ENCODE peak calls at places on chromosomes 13 and 19, in ten cellular contexts. Y, O, E, T, M, L, G, S, U and Z are unnamed samples.
A peak's percentile ranks its signal among the peaks of the same experiment; 100 is the strongest.

GRCh38 chr19:53904909-53905308 is 4.2 kb upstream of the CACNG7 start:
- DNase-seq in L (no peak), T (no peak), O (no peak), E (no peak), Y (no peak), U (no peak), M (no peak), S (no peak), G (no peak), Z (no peak)

GRCh38 chr19:46821512-46822359 is 28.9 kb downstream of the AP2S1 start:
- DNase-seq in U (peak; percentile 93), G (no peak), L (no peak), Y (no peak), E (no peak), O (peak; percentile 67), T (no peak), S (no peak), M (peak; percentile 49), Z (no peak)

GRCh38 chr19:40954573-40954972 is 36.5 kb upstream of the CYP2B6 start:
- DNase-seq in M (no peak), G (no peak), O (no peak), S (no peak), T (no peak), L (peak; percentile 7), Y (no peak), E (no peak), U (no peak), Z (no peak)

GRCh38 chr19:444677-445210 is 16.1 kb downstream of the SHC2 start:
- DNase-seq in S (no peak), G (no peak), O (no peak), Y (no peak), L (no peak), T (no peak), M (no peak), E (no peak), U (no peak), Z (no peak)

GRCh38 chr19:39430675-39431593 is 4.8 kb downstream of the RPS16 start:
- DNase-seq in L (peak; percentile 97), U (peak; percentile 75), G (peak; percentile 88), E (no peak), O (peak; percentile 59), S (no peak), T (no peak), Y (no peak), M (no peak), Z (no peak)

GRCh38 chr13:102726430-102726829 is 31.6 kb upstream of the METTL21C start:
- DNase-seq in E (no peak), S (no peak), L (no peak), T (no peak), U (no peak), M (no peak), O (no peak), Y (no peak), G (no peak), Z (no peak)

GRCh38 chr19:24048261-24048660 is 38.7 kb upstream of the ZNF254 start:
- DNase-seq in E (no peak), O (no peak), L (no peak), S (no peak), Y (no peak), M (no peak), T (no peak), U (no peak), G (no peak), Z (no peak)

GRCh38 chr13:50598338-50598737 is 245.2 kb downstream of the DLEU7 start:
- DNase-seq in U (no peak), M (no peak), O (no peak), Y (no peak), T (no peak), E (no peak), S (no peak), G (no peak), L (no peak), Z (no peak)

GRCh38 chr13:113105032-113105993 is at the start of gene F7:
- DNase-seq in U (no peak), L (no peak), Y (no peak), S (no peak), E (no peak), M (no peak), G (no peak), T (no peak), O (peak; percentile 17), Z (no peak)

GRCh38 chr19:48644839-48645651 is 942 bp downstream of the CA11 start:
- DNase-seq in U (peak; percentile 89), S (no peak), Y (peak; percentile 81), L (peak; percentile 69), O (peak; percentile 78), G (peak; percentile 84), M (peak; percentile 62), E (peak; percentile 83), T (peak; percentile 81), Z (peak; percentile 93)

GRCh38 chr13:67147257-67148218 is 82.6 kb downstream of the PCDH9 start:
- DNase-seq in G (no peak), Y (no peak), T (no peak), O (no peak), S (no peak), L (no peak), M (no peak), U (no peak), E (no peak), Z (no peak)

GRCh38 chr13:72290962-72291681 is 424.1 kb upstream of the DACH1 start:
- DNase-seq in L (peak; percentile 77), T (no peak), S (no peak), E (no peak), Y (no peak), O (no peak), U (no peak), G (no peak), M (no peak), Z (no peak)

GRCh38 chr13:87656311-87656710 is 14.9 kb upstream of the SLITRK5 start:
- DNase-seq in Y (no peak), M (no peak), O (no peak), S (no peak), G (no peak), E (no peak), U (no peak), T (no peak), L (no peak), Z (no peak)

GRCh38 chr19:1363599-1363998 is 20.1 kb upstream of the NDUFS7 start:
- DNase-seq in E (no peak), G (no peak), U (no peak), T (no peak), M (no peak), L (no peak), O (no peak), Y (no peak), S (no peak), Z (no peak)

GRCh38 chr13:19681517-19681916 is 48.1 kb downstream of the MPHOSPH8 start:
- DNase-seq in L (no peak), T (no peak), S (no peak), O (no peak), U (no peak), G (no peak), E (no peak), M (no peak), Y (no peak), Z (no peak)

GRCh38 chr19:14407889-14408640 is 11.1 kb downstream of the DDX39A start:
- DNase-seq in S (no peak), U (no peak), E (peak; percentile 58), T (no peak), O (peak; percentile 87), Y (no peak), L (no peak), G (no peak), M (no peak), Z (no peak)

GRCh38 chr19:14410775-14411134 is 8.4 kb downstream of the DDX39A start:
- DNase-seq in E (no peak), U (peak; percentile 81), L (no peak), M (no peak), G (no peak), O (no peak), Y (no peak), T (no peak), S (no peak), Z (no peak)

GRCh38 chr19:14410054-14410774 is 8.9 kb downstream of the DDX39A start:
- DNase-seq in S (no peak), Y (no peak), O (no peak), T (no peak), G (no peak), U (peak; percentile 90), M (no peak), L (no peak), E (no peak), Z (no peak)

GRCh38 chr19:14408641-14409120 is 10.5 kb downstream of the DDX39A start:
- DNase-seq in S (no peak), M (no peak), E (no peak), O (no peak), L (no peak), Y (no peak), U (no peak), T (no peak), G (no peak), Z (no peak)

GRCh38 chr19:14409157-14410053 is 9.7 kb downstream of the DDX39A start:
- DNase-seq in S (no peak), M (no peak), T (no peak), U (no peak), G (no peak), Y (no peak), L (no peak), O (no peak), E (no peak), Z (no peak)
- TF ChIP-seq POLR2A in S (peak; percentile 51), M (peak; percentile 44), T (no peak), U (no peak), G (no peak), Y (no peak), L (no peak), O (no peak), E (no peak), Z (no peak)

GRCh38 chr19:8631425-8631819 is 989 bp downstream of the NFILZ start:
- DNase-seq in O (peak; percentile 29), M (no peak), Y (no peak), U (no peak), G (no peak), S (no peak), L (no peak), T (no peak), E (no peak), Z (no peak)
- TF ChIP-seq POLR2AphosphoS5 in O (no peak), M (no peak), Y (no peak), U (no peak), G (peak; percentile 12), S (no peak), L (no peak), T (no peak), E (no peak), Z (no peak)

DNA sequence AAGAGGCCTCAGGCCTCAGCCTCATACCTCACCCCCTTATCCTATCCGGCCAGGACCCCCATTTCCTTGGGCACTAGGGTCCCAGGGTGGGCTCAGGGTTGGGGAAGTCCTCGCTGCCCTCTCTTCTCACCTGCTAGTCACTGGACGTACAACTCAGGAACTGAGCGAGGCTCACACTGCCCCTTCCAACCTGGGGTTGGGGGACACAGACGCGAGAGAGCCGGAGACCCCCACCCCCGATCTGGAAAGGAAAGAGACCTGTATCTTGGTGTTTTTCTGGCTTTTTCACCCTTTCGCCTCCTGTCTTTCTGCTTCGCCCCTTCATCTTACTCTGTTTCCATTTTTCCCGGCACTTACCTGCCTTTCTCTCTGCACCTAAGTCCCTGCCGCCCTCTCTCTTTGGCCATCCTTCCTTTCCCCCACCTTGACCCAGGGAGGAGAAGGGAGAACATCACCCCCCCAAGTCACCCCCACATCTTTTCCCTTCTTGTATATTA is 36.4 kb downstream of the ZSWIM4 start:
- DNase-seq in E (no peak), O (no peak), U (no peak), Y (no peak), T (no peak), L (no peak), S (no peak), G (no peak), M (no peak), Z (peak; percentile 66)
- TF ChIP-seq POLR2A in E (no peak), O (no peak), U (no peak), Y (no peak), T (no peak), L (no peak), S (no peak), G (no peak), M (no peak), Z (no peak)

GRCh38 chr19:42325308-42325895 is at the start of gene MEGF8:
- DNase-seq in O (peak; percentile 99), M (peak; percentile 95), S (peak; percentile 98), G (peak; percentile 96), L (peak; percentile 97), T (peak; percentile 96), Y (peak; percentile 96), E (peak; percentile 98), U (peak; percentile 99), Z (peak; percentile 99)
- TF ChIP-seq POLR2AphosphoS5 in O (peak; percentile 63), M (peak; percentile 63), S (peak; percentile 42), G (peak; percentile 70), L (peak; percentile 74), T (peak; percentile 100), Y (no peak), E (peak; percentile 74), U (peak; percentile 92), Z (peak; percentile 38)